ENCODE peak calls at places on chromosomes 6 and 20, in seven cellular contexts. R is gastrocnemius medialis, Y is heart left ventricle, L is tibial nerve, K is transverse colon, C is Peyer's patch, M is ovary. D is an unnamed sample.

GRCh38 chr6:21022343-21023107 is 488.3 kb downstream of the CDKAL1 start:
- DNase-seq in R (no peak), Y (no peak), L (no peak), K (no peak), C (no peak), M (no peak), D (no peak)

GRCh38 chr20:34995192-34995591 is 39.5 kb downstream of the MYH7B start:
- DNase-seq in R (no peak), Y (no peak), L (no peak), K (no peak), C (no peak), M (no peak), D (no peak)

GRCh38 chr6:5208039-5208438 is 52.7 kb downstream of the LYRM4 start:
- DNase-seq in R (no peak), Y (no peak), L (peak), K (no peak), C (peak), M (no peak), D (no peak)

GRCh38 chr6:52579006-52579660 is 2.3 kb upstream of the TRAM2 start:
- DNase-seq in R (no peak), Y (no peak), L (no peak), K (no peak), C (no peak), M (no peak), D (no peak)

GRCh38 chr20:25739615-25740320 is 43.1 kb upstream of the ZNF337 start:
- DNase-seq in R (no peak), Y (no peak), L (no peak), K (no peak), C (no peak), M (no peak), D (no peak)

GRCh38 chr20:46324960-46325703 is 16.8 kb upstream of the CDH22 start:
- DNase-seq in R (no peak), Y (no peak), L (peak), K (no peak), C (no peak), M (no peak), D (peak)

GRCh38 chr6:133055527-133055966 is 185.6 kb upstream of the EYA4 start:
- DNase-seq in R (no peak), Y (no peak), L (no peak), K (no peak), C (no peak), M (no peak), D (no peak)

GRCh38 chr6:43976706-43977403 is 150.4 kb downstream of the MRPL14 start:
- DNase-seq in R (no peak), Y (no peak), L (no peak), K (no peak), C (no peak), M (no peak), D (no peak)

GRCh38 chr6:44042261-44043035 is 84.8 kb downstream of the MRPL14 start:
- DNase-seq in R (no peak), Y (no peak), L (no peak), K (no peak), C (no peak), M (no peak), D (no peak)

GRCh38 chr20:57708694-57709673 is 831 bp downstream of the PMEPA1 start:
- DNase-seq in R (peak), Y (peak), L (no peak), K (no peak), C (peak), M (peak), D (no peak)

GRCh38 chr20:39039261-39039660 is 77.1 kb downstream of the DHX35 start:
- DNase-seq in R (no peak), Y (no peak), L (no peak), K (no peak), C (no peak), M (no peak), D (no peak)

GRCh38 chr20:25254986-25255680 is 7.2 kb downstream of the PYGB start:
- DNase-seq in R (peak), Y (peak), L (no peak), K (peak), C (peak), M (no peak), D (no peak)

GRCh38 chr6:166826264-166826663 is 130.1 kb downstream of the RNASET2 start:
- DNase-seq in R (no peak), Y (no peak), L (no peak), K (no peak), C (no peak), M (no peak), D (no peak)

GRCh38 chr6:149147191-149147590 is 170.3 kb upstream of the TAB2 start:
- DNase-seq in R (no peak), Y (no peak), L (no peak), K (no peak), C (no peak), M (no peak), D (no peak)

GRCh38 chr6:39834278-39834677 is 42.1 kb downstream of the DAAM2 start:
- DNase-seq in R (no peak), Y (no peak), L (no peak), K (no peak), C (no peak), M (no peak), D (no peak)

GRCh38 chr20:33021879-33022732 is 9.3 kb upstream of the BPIFB6 start:
- DNase-seq in R (no peak), Y (no peak), L (no peak), K (no peak), C (no peak), M (no peak), D (no peak)

GRCh38 chr20:4563534-4563933 is 158.2 kb upstream of the PRND start:
- DNase-seq in R (no peak), Y (no peak), L (no peak), K (no peak), C (no peak), M (no peak), D (peak)

GRCh38 chr20:29790510-29790909 is 1467.0 kb upstream of the DEFB115 start:
- DNase-seq in R (no peak), Y (no peak), L (no peak), K (no peak), C (no peak), M (no peak), D (no peak)

GRCh38 chr6:121548146-121548545 is 112.7 kb downstream of the GJA1 start:
- DNase-seq in R (no peak), Y (no peak), L (no peak), K (no peak), C (no peak), M (no peak), D (no peak)

GRCh38 chr6:135722679-135723078 is 128.8 kb upstream of the PDE7B start:
- DNase-seq in R (no peak), Y (no peak), L (no peak), K (no peak), C (no peak), M (no peak), D (no peak)

GRCh38 chr6:161117329-161117707 is 125.7 kb downstream of the MAP3K4 start:
- DNase-seq in R (no peak), Y (no peak), L (no peak), K (no peak), C (no peak), M (no peak), D (no peak)

GRCh38 chr6:37173573-37174195 is 3.7 kb downstream of the PIM1 start:
- DNase-seq in R (no peak), Y (no peak), L (no peak), K (no peak), C (no peak), M (peak), D (peak)

GRCh38 chr6:37171141-37171969 is 1.4 kb downstream of the PIM1 start:
- DNase-seq in R (peak), Y (peak), L (peak), K (peak), C (peak), M (peak), D (peak)

GRCh38 chr6:37170273-37171140 is 555 bp downstream of the PIM1 start:
- DNase-seq in R (peak), Y (peak), L (no peak), K (peak), C (peak), M (peak), D (peak)

GRCh38 chr6:37172991-37173572 is 3.1 kb downstream of the PIM1 start:
- DNase-seq in R (no peak), Y (no peak), L (no peak), K (no peak), C (no peak), M (no peak), D (no peak)

DNA sequence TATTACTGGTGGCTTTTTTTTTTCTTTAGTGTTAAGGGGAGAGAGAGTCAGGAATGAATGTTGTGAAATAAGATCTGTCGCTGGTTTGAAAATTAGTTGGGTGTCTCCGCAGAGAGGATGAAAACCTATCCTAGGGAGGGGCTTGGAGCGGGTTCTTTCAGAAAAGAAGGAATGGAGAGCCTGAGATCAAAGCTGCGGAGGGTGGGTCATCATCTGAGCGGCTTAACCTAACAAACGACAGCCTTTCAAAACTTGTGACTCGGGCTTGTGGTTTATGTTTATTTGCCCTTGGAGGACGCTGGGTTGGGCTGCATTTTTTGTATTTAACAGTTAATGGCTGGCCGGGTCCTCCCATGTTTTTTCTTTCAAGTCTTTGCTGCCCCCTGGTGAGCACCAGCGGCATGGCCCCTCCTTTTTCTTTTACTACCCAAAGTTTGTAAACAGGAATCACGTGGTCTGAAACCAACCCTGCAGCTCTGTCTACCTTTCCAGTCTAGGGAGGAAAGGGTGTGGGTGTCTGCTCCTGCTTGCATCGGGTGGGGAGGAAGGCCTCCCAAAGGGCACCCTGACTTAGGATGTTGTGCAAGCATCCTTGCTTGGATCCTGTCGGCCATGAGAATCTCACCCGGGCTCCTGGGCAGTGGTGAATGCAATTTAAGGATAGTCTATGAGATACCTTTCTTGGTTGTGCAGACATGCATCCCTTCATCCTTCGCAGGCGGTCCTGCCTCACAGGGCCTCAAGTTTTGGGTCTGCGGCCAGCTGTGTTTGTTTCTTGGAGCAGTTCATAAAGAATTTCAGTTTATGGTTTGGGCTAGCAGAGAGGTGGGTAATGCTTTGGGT is 2.2 kb downstream of the PIM1 start:
- DNase-seq in R (peak), Y (peak), L (peak), K (peak), C (peak), M (peak), D (peak)
- TF ChIP-seq POLR2A in R (peak), Y (no peak), L (no peak), K (peak), C (peak), M (peak), D (peak)

GRCh38 chr6:157873735-157874344 is 50.8 kb downstream of the SNX9 start:
- DNase-seq in R (peak), Y (peak), L (peak), K (peak), C (peak), M (peak), D (peak)
- TF ChIP-seq POLR2A in R (no peak), Y (no peak), L (no peak), K (no peak), C (no peak), M (no peak), D (no peak)

GRCh38 chr6:12012566-12013367 is 655 bp downstream of the HIVEP1 start:
- DNase-seq in R (peak), Y (peak), L (peak), K (peak), C (peak), M (peak), D (peak)
- TF ChIP-seq POLR2A in R (no peak), Y (no peak), L (no peak), K (peak), C (peak), M (no peak), D (no peak)

GRCh38 chr6:56742122-56742791 is 99.6 kb upstream of the DST start:
- DNase-seq in R (no peak), Y (no peak), L (no peak), K (no peak), C (no peak), M (no peak), D (no peak)
- TF ChIP-seq POLR2A in R (no peak), Y (no peak), L (no peak), K (no peak), C (no peak), M (no peak), D (no peak)

DNA sequence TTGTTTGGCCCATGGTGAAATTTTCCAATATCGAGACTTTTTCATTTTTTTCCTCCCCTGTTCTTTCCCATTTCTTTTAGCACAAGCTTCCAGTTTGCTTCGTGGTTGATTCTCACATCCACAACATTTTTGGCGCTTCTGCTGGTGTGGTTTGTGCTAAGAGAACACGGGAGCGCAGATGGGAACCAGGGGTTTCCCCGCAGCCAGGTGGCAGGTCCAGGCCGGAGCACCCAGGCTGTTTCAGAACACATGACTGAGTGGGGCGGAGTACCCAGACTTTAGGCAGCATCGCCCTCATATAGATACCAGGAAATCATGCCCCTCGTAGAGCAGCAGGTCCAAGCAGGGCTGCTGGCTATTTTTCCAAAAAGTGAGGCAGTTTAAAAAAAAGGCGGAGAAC is 58.0 kb downstream of the SYTL3 start:
- DNase-seq in R (no peak), Y (peak), L (no peak), K (peak), C (peak), M (no peak), D (no peak)
- TF ChIP-seq POLR2A in R (no peak), Y (no peak), L (no peak), K (no peak), C (no peak), M (no peak), D (no peak)

GRCh38 chr6:100479180-100480035 is 14.7 kb upstream of the SIM1 start:
- DNase-seq in R (no peak), Y (no peak), L (peak), K (no peak), C (no peak), M (no peak), D (peak)
- TF ChIP-seq POLR2A in R (no peak), Y (no peak), L (no peak), K (no peak), C (no peak), M (no peak), D (no peak)

D was measured in erythroblast.